ENCODE peak calls at places on chromosomes 13 and 19, in four cellular contexts. J is K562, Z is H1, O is HepG2. R is an unnamed sample.

GRCh38 chr19:12482505-12482886 is 2.1 kb downstream of the ZNF709 start:
- DNase-seq in O (no peak), Z (no peak), J (no peak), R (no peak)

GRCh38 chr13:62653371-62653770 is 1237.7 kb upstream of the PCDH20 start:
- DNase-seq in O (no peak), Z (no peak), J (no peak), R (no peak)

GRCh38 chr13:37944476-37945442 is 75.2 kb upstream of the TRPC4 start:
- DNase-seq in J (no peak), Z (no peak), O (no peak), R (no peak)

GRCh38 chr13:40132249-40132648 is 476.8 kb downstream of the COG6 start:
- DNase-seq in O (no peak), Z (no peak), J (no peak), R (no peak)

GRCh38 chr13:36891752-36892151 is 28.3 kb downstream of the SMAD9 start:
- DNase-seq in O (no peak), Z (no peak), J (no peak), R (no peak)

GRCh38 chr13:44436589-44437337 is 63.1 kb downstream of the SERP2 start:
- DNase-seq in O (peak), Z (peak), J (peak), R (peak)

GRCh38 chr13:96898855-96899254 is 95.4 kb downstream of the OXGR1 start:
- DNase-seq in J (no peak), Z (no peak), O (no peak), R (no peak)

GRCh38 chr19:16375157-16375935 is 50.7 kb downstream of the KLF2 start:
- DNase-seq in Z (no peak), O (no peak), J (no peak), R (no peak)

GRCh38 chr19:31600731-31601295 is 251.6 kb upstream of the TSHZ3 start:
- DNase-seq in J (no peak), O (no peak), Z (no peak), R (no peak)

GRCh38 chr19:48715276-48715675 is 4.2 kb downstream of the MAMSTR start:
- DNase-seq in J (no peak), Z (no peak), O (no peak), R (no peak)

GRCh38 chr19:17645339-17645963 is 42.7 kb downstream of the UNC13A start:
- DNase-seq in J (no peak), O (no peak), Z (no peak), R (no peak)

GRCh38 chr13:69389899-69390298 is 717.7 kb upstream of the ATXN8OS start:
- DNase-seq in Z (no peak), J (no peak), O (no peak), R (no peak)

GRCh38 chr19:47049307-47049700 is 880 bp upstream of the TMEM160 start:
- DNase-seq in J (no peak), Z (no peak), O (no peak), R (no peak)

GRCh38 chr19:44496711-44497110 is 3.6 kb downstream of the ZNF180 start:
- DNase-seq in J (no peak), Z (no peak), O (no peak), R (no peak)

GRCh38 chr19:3506384-3507340 is 551 bp downstream of the FZR1 start:
- DNase-seq in O (no peak), J (peak), Z (no peak), R (no peak)

GRCh38 chr13:89401209-89401810 is 1730.1 kb downstream of the SLITRK5 start:
- DNase-seq in Z (no peak), O (no peak), J (no peak), R (peak)

GRCh38 chr19:53237114-53237777 is 17.4 kb downstream of the ZNF677 start:
- DNase-seq in O (no peak), Z (no peak), J (no peak), R (no peak)

GRCh38 chr13:32314271-32314967 is 744 bp downstream of the ZAR1L start:
- DNase-seq in J (no peak), Z (no peak), O (no peak), R (no peak)

GRCh38 chr13:26300140-26300539 is 46.2 kb downstream of the CDK8 start:
- DNase-seq in Z (no peak), O (no peak), J (no peak), R (peak)

DNA sequence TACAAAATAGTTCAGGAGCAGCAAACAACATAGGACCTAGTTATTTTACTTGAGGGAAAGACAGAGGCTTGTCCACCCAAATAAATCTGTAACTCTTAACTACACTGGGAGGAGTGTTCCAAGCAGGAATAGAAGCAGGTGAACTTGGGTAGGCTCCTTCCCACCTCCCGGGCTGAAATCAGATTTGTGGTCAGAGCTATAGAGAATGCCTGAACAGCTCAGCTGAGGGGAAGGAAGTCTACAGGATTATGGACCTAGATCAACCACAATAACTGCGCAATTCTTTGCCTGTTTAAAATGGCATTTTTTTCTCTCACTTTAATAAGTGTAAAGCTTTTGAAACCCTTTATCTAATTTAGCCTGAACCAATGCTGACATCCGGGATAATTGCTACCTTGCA is 73.5 kb upstream of the IRS2 start:
- DNase-seq in J (no peak), O (no peak), Z (no peak), R (no peak)
- TF ChIP-seq PHF8 in J (no peak), O (no peak), Z (no peak), R (no peak)

DNA sequence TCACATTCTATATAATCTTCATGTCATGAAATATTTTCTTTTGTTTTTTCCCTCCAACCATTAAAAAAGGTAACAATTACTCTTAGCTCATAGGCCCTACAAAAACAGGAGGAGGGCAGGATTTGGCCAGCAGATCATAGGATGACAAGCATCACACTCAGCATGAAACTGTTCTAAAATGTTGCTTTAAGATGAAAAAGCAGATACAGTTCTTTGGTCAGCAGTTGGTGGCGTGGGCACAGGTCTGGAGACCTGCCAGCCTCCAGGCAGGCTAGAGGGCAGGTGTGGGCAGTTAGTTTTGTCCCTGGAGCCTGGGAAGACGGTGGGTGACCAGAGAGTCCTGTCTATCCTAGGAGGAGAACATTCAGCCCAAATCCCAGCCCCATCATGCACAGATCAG is at the start of gene EDDM13:
- DNase-seq in O (no peak), J (no peak), Z (no peak), R (no peak)
- TF ChIP-seq PHF8 in O (no peak), J (no peak), Z (no peak), R (no peak)

GRCh38 chr13:70889163-70889562 is 780.9 kb upstream of the KLHL1 start:
- DNase-seq in J (no peak), Z (no peak), O (peak), R (no peak)

DNA sequence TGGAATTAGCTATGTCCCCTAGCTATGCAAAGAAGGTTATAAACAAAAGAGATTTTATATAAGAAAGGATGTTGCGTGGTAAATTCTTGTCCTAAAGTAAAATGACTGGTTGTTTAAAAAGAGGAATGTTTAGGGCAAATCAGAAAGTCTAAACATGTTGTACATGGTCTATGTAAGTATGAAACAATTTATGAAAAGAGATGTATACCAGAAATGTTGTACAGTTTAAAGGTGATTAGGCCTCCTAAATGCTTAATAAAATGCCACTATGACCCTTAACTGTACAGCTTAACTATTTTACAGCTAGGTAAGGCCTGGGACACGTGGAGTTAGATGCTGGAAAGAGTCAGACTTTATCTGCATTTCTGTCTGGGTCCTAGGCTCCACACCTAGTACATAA is 775.9 kb upstream of the KLHL1 start:
- DNase-seq in Z (no peak), O (no peak), J (no peak), R (no peak)
- TF ChIP-seq PHF8 in Z (no peak), O (no peak), J (no peak), R (no peak)

DNA sequence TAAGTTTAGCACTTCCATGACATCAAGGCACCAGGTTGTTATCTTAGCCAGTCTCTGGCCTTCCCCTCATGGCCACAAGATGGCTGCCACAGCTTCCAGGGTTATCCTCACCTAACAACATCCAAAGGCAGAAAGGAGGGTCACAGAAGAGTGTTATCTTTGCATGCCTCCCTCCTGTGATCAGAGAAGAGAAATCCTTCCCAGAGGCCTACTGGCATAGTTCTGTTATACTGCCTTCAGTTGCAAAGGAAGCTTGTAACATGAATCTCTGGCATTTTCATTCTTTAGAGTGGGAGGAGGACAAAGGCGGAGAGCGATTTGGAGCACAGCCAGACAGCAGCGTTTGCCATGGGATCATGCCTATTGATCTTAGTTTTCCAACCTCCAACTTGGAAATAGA is 135.6 kb downstream of the DNAJC15 start:
- DNase-seq in Z (no peak), O (no peak), J (no peak), R (no peak)
- TF ChIP-seq PHF8 in Z (no peak), O (no peak), J (no peak), R (no peak)

DNA sequence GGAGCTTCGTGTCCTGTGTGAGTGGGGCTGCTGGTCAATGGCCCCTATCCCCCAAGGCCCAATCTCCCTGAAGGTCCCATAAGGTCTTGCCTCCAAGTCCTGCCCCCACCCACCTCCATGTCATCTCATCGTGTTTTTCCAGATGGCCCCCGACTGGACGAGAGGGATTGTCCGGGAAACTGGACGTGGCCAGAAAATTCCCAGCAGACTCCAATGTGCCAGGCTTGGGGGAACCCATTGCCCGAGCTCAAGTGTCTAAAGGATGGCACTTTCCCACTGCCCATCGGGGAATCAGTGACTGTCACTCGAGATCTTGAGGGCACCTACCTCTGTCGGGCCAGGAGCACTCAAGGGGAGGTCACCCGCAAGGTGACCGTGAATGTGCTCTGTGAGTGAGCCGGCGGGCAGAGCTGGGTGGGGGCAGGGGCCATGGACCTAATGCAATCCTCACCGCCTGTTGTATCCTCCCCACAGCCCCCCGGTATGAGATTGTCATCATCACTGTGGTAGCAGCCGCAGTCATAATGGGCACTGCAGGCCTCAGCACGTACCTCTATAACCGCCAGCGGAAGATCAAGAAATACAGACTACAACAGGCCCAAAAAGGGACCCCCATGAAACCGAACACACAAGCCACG is 2.0 kb upstream of the ICAM4 start:
- DNase-seq in O (no peak), Z (no peak), J (no peak), R (no peak)
- TF ChIP-seq PHF8 in O (no peak), Z (no peak), J (no peak), R (no peak)

GRCh38 chr13:113002206-113002821 is 33.3 kb downstream of the MCF2L start:
- DNase-seq in J (peak), O (peak), Z (peak), R (no peak)
- TF ChIP-seq PHF8 in J (no peak), O (no peak), Z (no peak), R (no peak)

GRCh38 chr13:39051157-39051556 is 12.9 kb downstream of the NHLRC3 start:
- DNase-seq in J (no peak), O (peak), Z (no peak), R (no peak)
- TF ChIP-seq PHF8 in J (no peak), O (no peak), Z (no peak), R (no peak)

DNA sequence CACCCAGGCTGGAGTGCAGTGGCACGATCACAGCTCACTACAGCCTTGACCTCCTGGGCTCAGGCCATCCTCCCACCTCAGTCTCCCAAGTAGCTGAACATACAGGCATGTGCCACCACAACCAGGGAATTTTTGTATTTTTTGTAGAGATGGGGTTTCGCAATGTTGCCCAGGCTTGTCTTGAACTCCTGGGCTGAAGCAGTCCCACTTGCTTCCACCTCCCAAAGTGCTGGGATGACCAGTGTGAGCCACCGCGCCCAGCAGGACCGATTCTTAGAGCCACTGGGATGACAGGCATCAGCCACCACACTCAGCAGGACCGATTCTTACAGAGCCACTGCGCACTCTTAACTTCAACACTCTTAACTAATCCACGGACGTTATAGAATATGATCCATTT is 54.9 kb upstream of the RANBP3 start:
- DNase-seq in J (no peak), O (no peak), Z (no peak), R (no peak)
- TF ChIP-seq PHF8 in J (no peak), O (no peak), Z (no peak), R (no peak)